ENCODE peak calls at places on chromosomes 3 and 15, in six cellular contexts. D is stomach, K is substantia nigra, T is brain microvascular endothelial cell, U is tibial nerve, R is tibial artery. Z is an unnamed sample.

GRCh38 chr15:69546182-69546581 is 93.6 kb downstream of the RPLP1 start:
- DNase-seq in D (no peak), K (no peak), T (no peak), U (no peak), R (no peak), Z (no peak)

GRCh38 chr15:85396554-85396953 is 16.2 kb downstream of the AKAP13 start:
- DNase-seq in D (no peak), K (no peak), T (no peak), U (no peak), R (no peak), Z (no peak)

GRCh38 chr3:64766463-64766862 is 78.7 kb upstream of the ADAMTS9 start:
- DNase-seq in D (no peak), K (no peak), T (no peak), U (no peak), R (no peak), Z (peak; percentile 5)

GRCh38 chr3:111324645-111325044 is 217.4 kb upstream of the CD96 start:
- DNase-seq in D (no peak), K (no peak), T (no peak), U (no peak), R (no peak), Z (no peak)

GRCh38 chr3:128875556-128876120 is 3.8 kb upstream of the ACAD9 start:
- DNase-seq in D (peak; percentile 43), K (peak; percentile 10), T (peak; percentile 28), U (no peak), R (no peak), Z (no peak)

GRCh38 chr3:70849911-70850699 is 537.7 kb upstream of the MDFIC2 start:
- DNase-seq in D (no peak), K (no peak), T (peak; percentile 92), U (no peak), R (no peak), Z (peak; percentile 75)

GRCh38 chr3:25582242-25582641 is 82.5 kb downstream of the TOP2B start:
- DNase-seq in D (no peak), K (no peak), T (peak; percentile 92), U (no peak), R (no peak), Z (peak; percentile 91)

GRCh38 chr15:35657679-35658201 is 111.8 kb upstream of the DPH6 start:
- DNase-seq in D (no peak), K (no peak), T (peak; percentile 39), U (no peak), R (no peak), Z (no peak)

GRCh38 chr3:127001486-127002194 is 18.7 kb downstream of the PLXNA1 start:
- DNase-seq in D (no peak), K (no peak), T (no peak), U (no peak), R (no peak), Z (no peak)

GRCh38 chr3:120506828-120507774 is 56.3 kb upstream of the FSTL1 start:
- DNase-seq in D (no peak), K (no peak), T (peak; percentile 53), U (peak; percentile 26), R (no peak), Z (peak; percentile 47)

GRCh38 chr15:48355377-48355776 is 24.1 kb downstream of the DUT start:
- DNase-seq in D (no peak), K (no peak), T (peak; percentile 54), U (no peak), R (no peak), Z (no peak)

GRCh38 chr3:130539005-130539404 is 22.0 kb downstream of the COL6A6 start:
- DNase-seq in D (peak; percentile 39), K (peak; percentile 4), T (peak; percentile 44), U (no peak), R (no peak), Z (peak; percentile 12)

GRCh38 chr15:68615811-68616210 is 37.0 kb downstream of the CORO2B start:
- DNase-seq in D (no peak), K (no peak), T (no peak), U (no peak), R (no peak), Z (no peak)

GRCh38 chr15:44092221-44092620 is 102.8 kb downstream of the FRMD5 start:
- DNase-seq in D (no peak), K (no peak), T (peak; percentile 29), U (no peak), R (no peak), Z (no peak)

GRCh38 chr3:126108689-126109075 is 24.8 kb upstream of the SLC41A3 start:
- DNase-seq in D (no peak), K (no peak), T (no peak), U (no peak), R (no peak), Z (no peak)

GRCh38 chr3:148800414-148800813 is 27.2 kb upstream of the CPB1 start:
- DNase-seq in D (no peak), K (no peak), T (no peak), U (no peak), R (no peak), Z (no peak)

GRCh38 chr15:29089731-29090616 is 179.6 kb downstream of the NSMCE3 start:
- DNase-seq in D (no peak), K (peak; percentile 26), T (no peak), U (no peak), R (no peak), Z (no peak)

GRCh38 chr3:138317687-138318086 is 12.0 kb downstream of the NME9 start:
- DNase-seq in D (no peak), K (no peak), T (no peak), U (no peak), R (no peak), Z (no peak)

GRCh38 chr3:192929755-192930491 is 12.3 kb upstream of the MB21D2 start:
- DNase-seq in D (no peak), K (no peak), T (peak; percentile 68), U (no peak), R (no peak), Z (no peak)

GRCh38 chr3:78995087-78995486 is 772.7 kb downstream of the ROBO1 start:
- DNase-seq in D (no peak), K (no peak), T (no peak), U (no peak), R (no peak), Z (no peak)

GRCh38 chr3:30684361-30684760 is 78.0 kb downstream of the TGFBR2 start:
- DNase-seq in D (no peak), K (no peak), T (no peak), U (no peak), R (no peak), Z (no peak)

GRCh38 chr3:194756460-194757355 is 71.0 kb downstream of the FAM43A start:
- DNase-seq in D (no peak), K (peak; percentile 73), T (no peak), U (no peak), R (peak; percentile 79), Z (no peak)

GRCh38 chr3:257826-258225 is 61.3 kb downstream of the CHL1 start:
- DNase-seq in D (no peak), K (no peak), T (no peak), U (no peak), R (no peak), Z (no peak)

GRCh38 chr15:47407692-47408091 is 309.6 kb upstream of the SEMA6D start:
- DNase-seq in D (no peak), K (no peak), T (no peak), U (no peak), R (no peak), Z (no peak)

GRCh38 chr3:140205598-140205997 is 270.6 kb downstream of the CLSTN2 start:
- DNase-seq in D (no peak), K (no peak), T (no peak), U (no peak), R (no peak), Z (no peak)

GRCh38 chr3:123951522-123952447 is 9.2 kb downstream of the CCDC14 start:
- DNase-seq in D (no peak), K (no peak), T (no peak), U (no peak), R (no peak), Z (no peak)

GRCh38 chr3:118884748-118885206 is 149.9 kb downstream of the IGSF11 start:
- DNase-seq in D (peak; percentile 79), K (peak; percentile 61), T (peak; percentile 46), U (peak; percentile 62), R (peak; percentile 68), Z (peak; percentile 47)

GRCh38 chr3:36132214-36132613 is 248.1 kb upstream of the STAC start:
- DNase-seq in D (no peak), K (no peak), T (no peak), U (no peak), R (no peak), Z (no peak)

GRCh38 chr15:40501487-40501886 is 30.7 kb downstream of the CHST14 start:
- DNase-seq in D (no peak), K (no peak), T (no peak), U (no peak), R (no peak), Z (no peak)

GRCh38 chr15:62125763-62126162 is 39.3 kb downstream of the C2CD4B start:
- DNase-seq in D (no peak), K (no peak), T (peak; percentile 51), U (no peak), R (no peak), Z (no peak)

GRCh38 chr15:57316451-57316850 is 59.9 kb upstream of the CGNL1 start:
- DNase-seq in D (no peak), K (no peak), T (no peak), U (no peak), R (no peak), Z (no peak)

GRCh38 chr3:124246949-124247348 is 255.0 kb upstream of the ROPN1 start:
- DNase-seq in D (no peak), K (no peak), T (no peak), U (no peak), R (no peak), Z (no peak)

GRCh38 chr3:18422972-18423371 is 2.2 kb downstream of the SATB1 start:
- DNase-seq in D (no peak), K (no peak), T (no peak), U (no peak), R (no peak), Z (no peak)

GRCh38 chr3:126100688-126101301 is 16.9 kb upstream of the SLC41A3 start:
- DNase-seq in D (no peak), K (no peak), T (no peak), U (no peak), R (peak; percentile 85), Z (peak; percentile 75)

GRCh38 chr3:55607844-55608243 is 120.7 kb upstream of the WNT5A start:
- DNase-seq in D (no peak), K (no peak), T (no peak), U (no peak), R (no peak), Z (no peak)
- H3K27ac ChIP-seq in D (no peak overlapping the region), K (no peak overlapping the region), T (no peak overlapping the region), U (no peak overlapping the region), R (no peak overlapping the region), Z (no peak overlapping the region)

GRCh38 chr3:81838455-81838854 is 77.0 kb upstream of the GBE1 start:
- DNase-seq in D (no peak), K (no peak), T (no peak), U (no peak), R (no peak), Z (no peak)
- H3K27ac ChIP-seq in D (no peak overlapping the region), K (no peak overlapping the region), T (no peak overlapping the region), U (no peak overlapping the region), R (no peak overlapping the region), Z (no peak overlapping the region)

GRCh38 chr15:45378913-45379262 is 544 bp upstream of the GATM start:
- DNase-seq in D (no peak), K (peak; percentile 40), T (no peak), U (no peak), R (no peak), Z (no peak)
- H3K27ac ChIP-seq in D (no peak overlapping the region), K (peak overlapping the region; percentile 98), T (no peak overlapping the region), U (peak overlapping the region; percentile 79), R (peak overlapping the region; percentile 76), Z (no peak overlapping the region)

GRCh38 chr15:38864827-38865604 is 300.4 kb upstream of the RASGRP1 start:
- DNase-seq in D (no peak), K (no peak), T (peak; percentile 80), U (peak; percentile 44), R (peak; percentile 74), Z (no peak)
- H3K27ac ChIP-seq in D (no peak overlapping the region), K (no peak overlapping the region), T (peak overlapping the region; percentile 28), U (no peak overlapping the region), R (peak overlapping the region; percentile 56), Z (no peak overlapping the region)